ENCODE peak calls at places on chromosomes 12 and 14, in five cellular contexts. L is esophagus muscularis mucosa, Q is transverse colon, D is SK-N-SH, W is tibial nerve. C is an unnamed sample.

GRCh38 chr12:31634620-31635019 is 24.9 kb upstream of the ETFBKMT start:
- DNase-seq in L (no peak), Q (no peak), D (no peak), W (no peak), C (no peak)

GRCh38 chr12:19129486-19130223 is at the start of gene PLEKHA5:
- DNase-seq in L (no peak), Q (peak; percentile 75), D (peak; percentile 94), W (peak; percentile 35), C (peak; percentile 69)

GRCh38 chr12:5905757-5906156 is 39.3 kb downstream of the ANO2 start:
- DNase-seq in L (peak; percentile 50), Q (no peak), D (no peak), W (no peak), C (no peak)

GRCh38 chr14:55240526-55241178 is 30.6 kb upstream of the FBXO34 start:
- DNase-seq in L (no peak), Q (no peak), D (peak; percentile 41), W (no peak), C (no peak)

GRCh38 chr14:29028973-29029582 is 262.5 kb downstream of the FOXG1 start:
- DNase-seq in L (no peak), Q (no peak), D (no peak), W (no peak), C (no peak)

GRCh38 chr14:70988452-70988851 is 81.2 kb downstream of the PCNX1 start:
- DNase-seq in L (no peak), Q (no peak), D (no peak), W (no peak), C (no peak)

GRCh38 chr12:53524476-53524875 is 17.2 kb upstream of the NPFF start:
- DNase-seq in L (no peak), Q (no peak), D (no peak), W (no peak), C (no peak)

GRCh38 chr12:6697584-6698351 is 2.8 kb downstream of the PIANP start:
- DNase-seq in L (no peak), Q (peak; percentile 33), D (peak; percentile 75), W (no peak), C (no peak)

GRCh38 chr14:99604766-99605298 is 825 bp upstream of the CCDC85C start:
- DNase-seq in L (no peak), Q (peak; percentile 33), D (peak; percentile 82), W (no peak), C (no peak)

GRCh38 chr14:105500726-105501101 is 9.7 kb downstream of the TEDC1 start:
- DNase-seq in L (no peak), Q (no peak), D (peak; percentile 25), W (no peak), C (no peak)

GRCh38 chr12:76449572-76449971 is 101.4 kb upstream of the BBS10 start:
- DNase-seq in L (no peak), Q (no peak), D (no peak), W (no peak), C (no peak)

GRCh38 chr12:14915736-14916135 is 22.6 kb downstream of the ERP27 start:
- DNase-seq in L (no peak), Q (no peak), D (no peak), W (no peak), C (no peak)

GRCh38 chr14:81826080-81826479 is 292.4 kb upstream of the SEL1L start:
- DNase-seq in L (no peak), Q (no peak), D (no peak), W (no peak), C (no peak)

GRCh38 chr12:13362260-13362841 is 165.8 kb downstream of the EMP1 start:
- DNase-seq in L (peak; percentile 91), Q (peak; percentile 82), D (peak; percentile 65), W (no peak), C (no peak)

GRCh38 chr14:105089746-105090492 is 24.7 kb upstream of the GPR132 start:
- DNase-seq in L (no peak), Q (no peak), D (no peak), W (no peak), C (peak; percentile 47)

GRCh38 chr14:70660967-70661871 is 19.5 kb downstream of the TTC9 start:
- DNase-seq in L (no peak), Q (peak; percentile 39), D (no peak), W (no peak), C (no peak)

GRCh38 chr14:105092124-105092911 is 27.1 kb upstream of the GPR132 start:
- DNase-seq in L (no peak), Q (peak; percentile 81), D (peak; percentile 72), W (no peak), C (peak; percentile 59)

GRCh38 chr12:19945559-19946485 is 422.5 kb upstream of the PDE3A start:
- DNase-seq in L (no peak), Q (no peak), D (peak; percentile 76), W (no peak), C (no peak)

GRCh38 chr14:32509632-32510187 is 180.6 kb downstream of the AKAP6 start:
- DNase-seq in L (no peak), Q (peak; percentile 19), D (no peak), W (no peak), C (peak; percentile 45)

GRCh38 chr14:75877884-75878283 is 103.9 kb downstream of the TGFB3 start:
- DNase-seq in L (no peak), Q (no peak), D (no peak), W (no peak), C (no peak)

GRCh38 chr14:80336613-80337106 is 125.4 kb upstream of the DIO2 start:
- DNase-seq in L (no peak), Q (no peak), D (no peak), W (no peak), C (no peak)

GRCh38 chr14:25231006-25231405 is 181.1 kb upstream of the STXBP6 start:
- DNase-seq in L (no peak), Q (no peak), D (no peak), W (no peak), C (no peak)

GRCh38 chr12:10130042-10130441 is at the start of gene CLEC7A:
- DNase-seq in L (no peak), Q (no peak), D (no peak), W (no peak), C (no peak)
- TF ChIP-seq EP300 in L (no peak), Q (no peak), D (no peak), W (peak; percentile 43), C (no peak)

GRCh38 chr12:123519151-123520001 is 14.1 kb downstream of the RILPL1 start:
- DNase-seq in L (no peak), Q (peak; percentile 11), D (no peak), W (no peak), C (no peak)
- TF ChIP-seq EP300 in L (no peak), Q (no peak), D (no peak), W (no peak), C (no peak)

DNA sequence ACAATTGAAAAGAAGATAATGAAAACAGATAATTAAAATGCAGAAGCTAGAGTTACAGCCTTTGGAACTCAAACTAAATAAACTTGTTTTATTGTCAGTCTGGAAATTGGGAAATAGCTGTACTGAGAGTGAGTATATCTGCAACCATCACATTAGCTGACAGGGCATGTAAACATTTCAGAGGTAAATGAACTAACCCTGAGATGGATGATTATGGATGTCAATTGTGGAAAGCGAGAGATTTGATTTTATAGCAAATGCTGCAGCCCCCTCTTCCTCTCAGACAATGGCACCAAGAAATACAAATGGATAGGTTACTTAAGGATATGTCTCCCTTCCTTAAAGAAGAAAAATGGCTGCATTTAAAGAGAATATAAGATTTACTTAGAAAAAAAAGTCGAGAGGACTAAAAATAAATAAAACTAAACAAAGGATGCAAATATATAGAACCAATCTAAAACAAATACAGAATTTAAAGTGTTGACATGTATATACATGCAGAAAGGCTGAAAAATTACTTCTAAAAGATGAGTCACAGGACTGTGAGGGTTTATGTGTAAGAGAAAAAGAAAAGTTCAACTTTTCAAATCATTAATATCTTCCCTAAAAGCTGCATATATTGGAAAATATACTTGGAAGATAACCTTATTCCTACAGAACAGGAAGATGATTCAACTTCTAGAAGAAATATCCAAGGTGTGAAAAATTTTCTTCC is 120.3 kb upstream of the FLRT2 start:
- DNase-seq in L (no peak), Q (no peak), D (no peak), W (no peak), C (no peak)
- TF ChIP-seq EP300 in L (no peak), Q (no peak), D (no peak), W (no peak), C (no peak)

GRCh38 chr12:82468563-82468962 is 110.2 kb downstream of the METTL25 start:
- DNase-seq in L (no peak), Q (no peak), D (no peak), W (no peak), C (no peak)
- TF ChIP-seq EP300 in L (no peak), Q (no peak), D (no peak), W (no peak), C (no peak)

GRCh38 chr12:113170926-113171325 is 14.4 kb downstream of the DDX54 start:
- DNase-seq in L (no peak), Q (no peak), D (no peak), W (no peak), C (no peak)
- TF ChIP-seq EP300 in L (no peak), Q (no peak), D (no peak), W (no peak), C (no peak)

GRCh38 chr14:58746261-58746660 is 108.5 kb downstream of the DACT1 start:
- DNase-seq in L (no peak), Q (no peak), D (no peak), W (no peak), C (no peak)
- TF ChIP-seq EP300 in L (no peak), Q (no peak), D (no peak), W (no peak), C (no peak)

C was measured in ovary.